ENCODE peak calls at places on chromosomes 7 and 10, in four cellular contexts. R is small intestine; P is stimulated activated CD4-positive, alpha-beta T cell treated with anti-CD3 and anti-CD28 coated beads, Interleukin-4, amount 100 ng/mL, for 4 hours; H is heart left ventricle. L is an unnamed sample.

GRCh38 chr7:30562498-30562897 is 32.2 kb upstream of the GARS1 start:
- DNase-seq in R (no peak), P (no peak), H (no peak), L (peak)

GRCh38 chr7:106036004-106036403 is 72.9 kb downstream of the CDHR3 start:
- DNase-seq in R (no peak), P (no peak), H (no peak), L (no peak)

GRCh38 chr7:130950741-130951140 is 216.7 kb upstream of the KLF14 start:
- DNase-seq in R (no peak), P (no peak), H (no peak), L (no peak)

GRCh38 chr7:33243319-33243881 is 114.0 kb downstream of the BBS9 start:
- DNase-seq in R (peak), P (no peak), H (no peak), L (peak)

GRCh38 chr7:12643644-12644043 is 43.8 kb upstream of the ARL4A start:
- DNase-seq in R (no peak), P (no peak), H (no peak), L (no peak)

GRCh38 chr10:44968101-44968886 is 8.7 kb downstream of the RASSF4 start:
- DNase-seq in R (no peak), P (no peak), H (peak), L (no peak)

GRCh38 chr7:141073173-141073640 is 657 bp upstream of the TMEM178B start:
- DNase-seq in R (no peak), P (no peak), H (peak), L (peak)

GRCh38 chr10:92751534-92751811 is 61.7 kb downstream of the HHEX start:
- DNase-seq in R (no peak), P (no peak), H (no peak), L (no peak)

GRCh38 chr7:44322631-44323363 is 2.6 kb downstream of the CAMK2B start:
- DNase-seq in R (no peak), P (no peak), H (peak), L (no peak)

GRCh38 chr7:140175221-140176218 is 1.3 kb downstream of the KDM7A start:
- DNase-seq in R (peak), P (peak), H (peak), L (peak)

GRCh38 chr10:12727832-12728215 is 273.7 kb downstream of the CCDC3 start:
- DNase-seq in R (peak), P (no peak), H (no peak), L (no peak)

GRCh38 chr7:42091461-42092229 is 145.4 kb downstream of the GLI3 start:
- DNase-seq in R (peak), P (no peak), H (no peak), L (no peak)

GRCh38 chr10:119818889-119819270 is 53.8 kb downstream of the MCMBP start:
- DNase-seq in R (no peak), P (no peak), H (no peak), L (no peak)

GRCh38 chr7:44590910-44591309 is 8.9 kb upstream of the TMED4 start:
- DNase-seq in R (no peak), P (no peak), H (no peak), L (no peak)

GRCh38 chr10:86684305-86684704 is 16.0 kb downstream of the LDB3 start:
- DNase-seq in R (no peak), P (no peak), H (peak), L (peak)

GRCh38 chr10:116691544-116692126 is 50.7 kb downstream of the HSPA12A start:
- DNase-seq in R (no peak), P (no peak), H (no peak), L (no peak)

GRCh38 chr7:64874114-64874513 is 29.0 kb upstream of the ZNF273 start:
- DNase-seq in R (no peak), P (no peak), H (no peak), L (no peak)

GRCh38 chr7:101299511-101300464 is 21.8 kb downstream of the IFT22 start:
- DNase-seq in R (no peak), P (no peak), H (no peak), L (no peak)

GRCh38 chr10:119253433-119254174 is 46.2 kb downstream of the GRK5 start:
- DNase-seq in R (peak), P (peak), H (peak), L (peak)

GRCh38 chr10:10045765-10046028 is 972.0 kb upstream of the CELF2 start:
- DNase-seq in R (no peak), P (no peak), H (no peak), L (no peak)